ENCODE peak calls at places on chromosomes 6 and 20, in eight cellular contexts. One of them, this sample, is unnamed.

GRCh38 chr20:36624068-36624813 is 18.7 kb downstream of the RAB5IF start:
- DNase-seq in RWPE1: no peak
- DNase-seq in naive thymus-derived CD8-positive, alpha-beta T cell: no peak
- DNase-seq in lung: no peak
- DNase-seq in colonic mucosa: peak
- DNase-seq in amniotic epithelial cell: no peak
- DNase-seq in activated CD4-positive, alpha-beta T cell treated with anti-CD3 and anti-CD28 coated beads, Interleukin-2, amount 50 U/mL, for 24 hours: no peak
- DNase-seq in stimulated activated CD4-positive, alpha-beta T cell treated with anti-CD3 and anti-CD28 coated beads, Interleukin-12 subunit alpha, Interleukin-12 subunit beta, amount 100 ng/mL, for 24 hours: no peak
- DNase-seq in this sample: no peak

GRCh38 chr6:149752600-149752999 is 3.1 kb downstream of the PCMT1 start:
- DNase-seq in RWPE1: no peak
- DNase-seq in naive thymus-derived CD8-positive, alpha-beta T cell: no peak
- DNase-seq in lung: no peak
- DNase-seq in colonic mucosa: no peak
- DNase-seq in amniotic epithelial cell: peak
- DNase-seq in activated CD4-positive, alpha-beta T cell treated with anti-CD3 and anti-CD28 coated beads, Interleukin-2, amount 50 U/mL, for 24 hours: no peak
- DNase-seq in stimulated activated CD4-positive, alpha-beta T cell treated with anti-CD3 and anti-CD28 coated beads, Interleukin-12 subunit alpha, Interleukin-12 subunit beta, amount 100 ng/mL, for 24 hours: no peak
- DNase-seq in this sample: no peak

GRCh38 chr6:115969207-115969929 is 91.3 kb downstream of the FRK start:
- DNase-seq in RWPE1: no peak
- DNase-seq in naive thymus-derived CD8-positive, alpha-beta T cell: no peak
- DNase-seq in lung: no peak
- DNase-seq in colonic mucosa: no peak
- DNase-seq in amniotic epithelial cell: no peak
- DNase-seq in activated CD4-positive, alpha-beta T cell treated with anti-CD3 and anti-CD28 coated beads, Interleukin-2, amount 50 U/mL, for 24 hours: no peak
- DNase-seq in stimulated activated CD4-positive, alpha-beta T cell treated with anti-CD3 and anti-CD28 coated beads, Interleukin-12 subunit alpha, Interleukin-12 subunit beta, amount 100 ng/mL, for 24 hours: no peak
- DNase-seq in this sample: no peak

GRCh38 chr6:169189227-169189626 is 64.4 kb downstream of the THBS2 start:
- DNase-seq in RWPE1: no peak
- DNase-seq in naive thymus-derived CD8-positive, alpha-beta T cell: no peak
- DNase-seq in lung: no peak
- DNase-seq in colonic mucosa: no peak
- DNase-seq in amniotic epithelial cell: no peak
- DNase-seq in activated CD4-positive, alpha-beta T cell treated with anti-CD3 and anti-CD28 coated beads, Interleukin-2, amount 50 U/mL, for 24 hours: no peak
- DNase-seq in stimulated activated CD4-positive, alpha-beta T cell treated with anti-CD3 and anti-CD28 coated beads, Interleukin-12 subunit alpha, Interleukin-12 subunit beta, amount 100 ng/mL, for 24 hours: no peak
- DNase-seq in this sample: no peak

GRCh38 chr20:25017257-25017803 is 24.8 kb upstream of the APMAP start:
- DNase-seq in RWPE1: peak
- DNase-seq in naive thymus-derived CD8-positive, alpha-beta T cell: no peak
- DNase-seq in lung: peak
- DNase-seq in colonic mucosa: peak
- DNase-seq in amniotic epithelial cell: no peak
- DNase-seq in activated CD4-positive, alpha-beta T cell treated with anti-CD3 and anti-CD28 coated beads, Interleukin-2, amount 50 U/mL, for 24 hours: no peak
- DNase-seq in stimulated activated CD4-positive, alpha-beta T cell treated with anti-CD3 and anti-CD28 coated beads, Interleukin-12 subunit alpha, Interleukin-12 subunit beta, amount 100 ng/mL, for 24 hours: no peak
- DNase-seq in this sample: peak

GRCh38 chr6:41713161-41713649 is 22.2 kb downstream of the TFEB start:
- DNase-seq in RWPE1: peak
- DNase-seq in naive thymus-derived CD8-positive, alpha-beta T cell: no peak
- DNase-seq in lung: peak
- DNase-seq in colonic mucosa: no peak
- DNase-seq in amniotic epithelial cell: peak
- DNase-seq in activated CD4-positive, alpha-beta T cell treated with anti-CD3 and anti-CD28 coated beads, Interleukin-2, amount 50 U/mL, for 24 hours: no peak
- DNase-seq in stimulated activated CD4-positive, alpha-beta T cell treated with anti-CD3 and anti-CD28 coated beads, Interleukin-12 subunit alpha, Interleukin-12 subunit beta, amount 100 ng/mL, for 24 hours: no peak
- DNase-seq in this sample: peak

GRCh38 chr20:32191873-32192272 is 15.7 kb downstream of the PLAGL2 start:
- DNase-seq in RWPE1: no peak
- DNase-seq in naive thymus-derived CD8-positive, alpha-beta T cell: no peak
- DNase-seq in lung: no peak
- DNase-seq in colonic mucosa: no peak
- DNase-seq in amniotic epithelial cell: peak
- DNase-seq in activated CD4-positive, alpha-beta T cell treated with anti-CD3 and anti-CD28 coated beads, Interleukin-2, amount 50 U/mL, for 24 hours: no peak
- DNase-seq in stimulated activated CD4-positive, alpha-beta T cell treated with anti-CD3 and anti-CD28 coated beads, Interleukin-12 subunit alpha, Interleukin-12 subunit beta, amount 100 ng/mL, for 24 hours: no peak
- DNase-seq in this sample: no peak

GRCh38 chr20:51272392-51272791 is 249.5 kb upstream of the KCNG1 start:
- DNase-seq in RWPE1: no peak
- DNase-seq in naive thymus-derived CD8-positive, alpha-beta T cell: no peak
- DNase-seq in lung: no peak
- DNase-seq in colonic mucosa: no peak
- DNase-seq in amniotic epithelial cell: peak
- DNase-seq in activated CD4-positive, alpha-beta T cell treated with anti-CD3 and anti-CD28 coated beads, Interleukin-2, amount 50 U/mL, for 24 hours: no peak
- DNase-seq in stimulated activated CD4-positive, alpha-beta T cell treated with anti-CD3 and anti-CD28 coated beads, Interleukin-12 subunit alpha, Interleukin-12 subunit beta, amount 100 ng/mL, for 24 hours: no peak
- DNase-seq in this sample: no peak

GRCh38 chr6:3471711-3472110 is 14.9 kb upstream of the SLC22A23 start:
- DNase-seq in RWPE1: no peak
- DNase-seq in naive thymus-derived CD8-positive, alpha-beta T cell: no peak
- DNase-seq in lung: no peak
- DNase-seq in colonic mucosa: no peak
- DNase-seq in amniotic epithelial cell: no peak
- DNase-seq in activated CD4-positive, alpha-beta T cell treated with anti-CD3 and anti-CD28 coated beads, Interleukin-2, amount 50 U/mL, for 24 hours: no peak
- DNase-seq in stimulated activated CD4-positive, alpha-beta T cell treated with anti-CD3 and anti-CD28 coated beads, Interleukin-12 subunit alpha, Interleukin-12 subunit beta, amount 100 ng/mL, for 24 hours: no peak
- DNase-seq in this sample: no peak

GRCh38 chr20:18391686-18392085 is 75.1 kb downstream of the DZANK1 start:
- DNase-seq in RWPE1: no peak
- DNase-seq in naive thymus-derived CD8-positive, alpha-beta T cell: no peak
- DNase-seq in lung: no peak
- DNase-seq in colonic mucosa: no peak
- DNase-seq in amniotic epithelial cell: no peak
- DNase-seq in activated CD4-positive, alpha-beta T cell treated with anti-CD3 and anti-CD28 coated beads, Interleukin-2, amount 50 U/mL, for 24 hours: no peak
- DNase-seq in stimulated activated CD4-positive, alpha-beta T cell treated with anti-CD3 and anti-CD28 coated beads, Interleukin-12 subunit alpha, Interleukin-12 subunit beta, amount 100 ng/mL, for 24 hours: no peak
- DNase-seq in this sample: no peak

GRCh38 chr6:38688579-38689087 is 14.3 kb downstream of the GLO1 start:
- DNase-seq in RWPE1: no peak
- DNase-seq in naive thymus-derived CD8-positive, alpha-beta T cell: no peak
- DNase-seq in lung: no peak
- DNase-seq in colonic mucosa: peak
- DNase-seq in amniotic epithelial cell: no peak
- DNase-seq in activated CD4-positive, alpha-beta T cell treated with anti-CD3 and anti-CD28 coated beads, Interleukin-2, amount 50 U/mL, for 24 hours: no peak
- DNase-seq in stimulated activated CD4-positive, alpha-beta T cell treated with anti-CD3 and anti-CD28 coated beads, Interleukin-12 subunit alpha, Interleukin-12 subunit beta, amount 100 ng/mL, for 24 hours: no peak
- DNase-seq in this sample: no peak

GRCh38 chr20:45307076-45307645 is 521 bp downstream of the RBPJL start:
- DNase-seq in RWPE1: no peak
- DNase-seq in naive thymus-derived CD8-positive, alpha-beta T cell: no peak
- DNase-seq in lung: no peak
- DNase-seq in colonic mucosa: no peak
- DNase-seq in amniotic epithelial cell: no peak
- DNase-seq in activated CD4-positive, alpha-beta T cell treated with anti-CD3 and anti-CD28 coated beads, Interleukin-2, amount 50 U/mL, for 24 hours: no peak
- DNase-seq in stimulated activated CD4-positive, alpha-beta T cell treated with anti-CD3 and anti-CD28 coated beads, Interleukin-12 subunit alpha, Interleukin-12 subunit beta, amount 100 ng/mL, for 24 hours: no peak
- DNase-seq in this sample: no peak

GRCh38 chr6:14072084-14072483 is 45.5 kb upstream of the CD83 start:
- DNase-seq in RWPE1: no peak
- DNase-seq in naive thymus-derived CD8-positive, alpha-beta T cell: no peak
- DNase-seq in lung: no peak
- DNase-seq in colonic mucosa: no peak
- DNase-seq in amniotic epithelial cell: peak
- DNase-seq in activated CD4-positive, alpha-beta T cell treated with anti-CD3 and anti-CD28 coated beads, Interleukin-2, amount 50 U/mL, for 24 hours: no peak
- DNase-seq in stimulated activated CD4-positive, alpha-beta T cell treated with anti-CD3 and anti-CD28 coated beads, Interleukin-12 subunit alpha, Interleukin-12 subunit beta, amount 100 ng/mL, for 24 hours: no peak
- DNase-seq in this sample: no peak

GRCh38 chr6:137571854-137572253 is 77.7 kb upstream of the OLIG3 start:
- DNase-seq in RWPE1: peak
- DNase-seq in naive thymus-derived CD8-positive, alpha-beta T cell: peak
- DNase-seq in lung: peak
- DNase-seq in colonic mucosa: peak
- DNase-seq in amniotic epithelial cell: peak
- DNase-seq in activated CD4-positive, alpha-beta T cell treated with anti-CD3 and anti-CD28 coated beads, Interleukin-2, amount 50 U/mL, for 24 hours: peak
- DNase-seq in stimulated activated CD4-positive, alpha-beta T cell treated with anti-CD3 and anti-CD28 coated beads, Interleukin-12 subunit alpha, Interleukin-12 subunit beta, amount 100 ng/mL, for 24 hours: peak
- DNase-seq in this sample: peak

GRCh38 chr20:21808863-21809664 is 103.6 kb downstream of the PAX1 start:
- DNase-seq in RWPE1: peak
- DNase-seq in naive thymus-derived CD8-positive, alpha-beta T cell: no peak
- DNase-seq in lung: no peak
- DNase-seq in colonic mucosa: peak
- DNase-seq in amniotic epithelial cell: no peak
- DNase-seq in activated CD4-positive, alpha-beta T cell treated with anti-CD3 and anti-CD28 coated beads, Interleukin-2, amount 50 U/mL, for 24 hours: no peak
- DNase-seq in stimulated activated CD4-positive, alpha-beta T cell treated with anti-CD3 and anti-CD28 coated beads, Interleukin-12 subunit alpha, Interleukin-12 subunit beta, amount 100 ng/mL, for 24 hours: peak
- DNase-seq in this sample: no peak

GRCh38 chr6:145036236-145036635 is 699.1 kb downstream of the EPM2A start:
- DNase-seq in RWPE1: no peak
- DNase-seq in naive thymus-derived CD8-positive, alpha-beta T cell: no peak
- DNase-seq in lung: no peak
- DNase-seq in colonic mucosa: no peak
- DNase-seq in amniotic epithelial cell: no peak
- DNase-seq in activated CD4-positive, alpha-beta T cell treated with anti-CD3 and anti-CD28 coated beads, Interleukin-2, amount 50 U/mL, for 24 hours: no peak
- DNase-seq in stimulated activated CD4-positive, alpha-beta T cell treated with anti-CD3 and anti-CD28 coated beads, Interleukin-12 subunit alpha, Interleukin-12 subunit beta, amount 100 ng/mL, for 24 hours: no peak
- DNase-seq in this sample: peak

GRCh38 chr6:158057213-158057987 is 75.7 kb downstream of the SYNJ2 start:
- DNase-seq in RWPE1: peak
- DNase-seq in naive thymus-derived CD8-positive, alpha-beta T cell: no peak
- DNase-seq in lung: no peak
- DNase-seq in colonic mucosa: no peak
- DNase-seq in amniotic epithelial cell: peak
- DNase-seq in activated CD4-positive, alpha-beta T cell treated with anti-CD3 and anti-CD28 coated beads, Interleukin-2, amount 50 U/mL, for 24 hours: no peak
- DNase-seq in stimulated activated CD4-positive, alpha-beta T cell treated with anti-CD3 and anti-CD28 coated beads, Interleukin-12 subunit alpha, Interleukin-12 subunit beta, amount 100 ng/mL, for 24 hours: peak
- DNase-seq in this sample: peak

GRCh38 chr6:158799051-158799792 is 19.9 kb downstream of the EZR start:
- DNase-seq in RWPE1: no peak
- DNase-seq in naive thymus-derived CD8-positive, alpha-beta T cell: no peak
- DNase-seq in lung: no peak
- DNase-seq in colonic mucosa: peak
- DNase-seq in amniotic epithelial cell: peak
- DNase-seq in activated CD4-positive, alpha-beta T cell treated with anti-CD3 and anti-CD28 coated beads, Interleukin-2, amount 50 U/mL, for 24 hours: no peak
- DNase-seq in stimulated activated CD4-positive, alpha-beta T cell treated with anti-CD3 and anti-CD28 coated beads, Interleukin-12 subunit alpha, Interleukin-12 subunit beta, amount 100 ng/mL, for 24 hours: no peak
- DNase-seq in this sample: no peak

GRCh38 chr20:61980647-61981583 is 84.8 kb downstream of the TAF4 start:
- DNase-seq in RWPE1: peak
- DNase-seq in naive thymus-derived CD8-positive, alpha-beta T cell: no peak
- DNase-seq in lung: no peak
- DNase-seq in colonic mucosa: no peak
- DNase-seq in amniotic epithelial cell: no peak
- DNase-seq in activated CD4-positive, alpha-beta T cell treated with anti-CD3 and anti-CD28 coated beads, Interleukin-2, amount 50 U/mL, for 24 hours: no peak
- DNase-seq in stimulated activated CD4-positive, alpha-beta T cell treated with anti-CD3 and anti-CD28 coated beads, Interleukin-12 subunit alpha, Interleukin-12 subunit beta, amount 100 ng/mL, for 24 hours: no peak
- DNase-seq in this sample: no peak